ENCODE peak calls at places on chromosomes 3 and 15, in seven cellular contexts. K is CD8-positive, alpha-beta T cell; T is ovary; J is astrocyte of the spinal cord; E is kidney epithelial cell; Y is PC-9; F is AG04450. M is an unnamed sample.

GRCh38 chr3:11131371-11131770 is 22.9 kb upstream of the HRH1 start:
- DNase-seq in E (peak), F (no peak), K (no peak), J (peak), Y (no peak), T (no peak), M (no peak)

GRCh38 chr3:24678441-24678865 is 183.8 kb upstream of the THRB start:
- DNase-seq in J (peak), F (peak), Y (peak), E (peak), T (no peak), K (no peak), M (peak)

GRCh38 chr15:68599560-68600071 is 20.8 kb downstream of the CORO2B start:
- DNase-seq in Y (no peak), K (no peak), T (peak), E (no peak), F (no peak), J (peak), M (peak)

GRCh38 chr3:154252759-154253638 is 71.3 kb downstream of the DHX36 start:
- DNase-seq in J (peak), T (peak), K (peak), Y (peak), E (peak), F (peak), M (peak)

GRCh38 chr3:128814514-128815317 is 64.7 kb upstream of the ACAD9 start:
- DNase-seq in K (no peak), Y (no peak), T (no peak), J (no peak), F (no peak), E (no peak), M (no peak)

GRCh38 chr15:39907216-39907615 is 12.8 kb downstream of the GPR176 start:
- DNase-seq in K (no peak), E (no peak), T (no peak), J (no peak), F (no peak), Y (no peak), M (no peak)

GRCh38 chr3:29144361-29144760 is 136.5 kb upstream of the RBMS3 start:
- DNase-seq in T (no peak), Y (no peak), F (no peak), E (no peak), J (no peak), K (no peak), M (no peak)

GRCh38 chr15:32994810-32995424 is 199.6 kb downstream of the FMN1 start:
- DNase-seq in J (peak), F (no peak), K (no peak), E (no peak), Y (no peak), T (no peak), M (peak)

DNA sequence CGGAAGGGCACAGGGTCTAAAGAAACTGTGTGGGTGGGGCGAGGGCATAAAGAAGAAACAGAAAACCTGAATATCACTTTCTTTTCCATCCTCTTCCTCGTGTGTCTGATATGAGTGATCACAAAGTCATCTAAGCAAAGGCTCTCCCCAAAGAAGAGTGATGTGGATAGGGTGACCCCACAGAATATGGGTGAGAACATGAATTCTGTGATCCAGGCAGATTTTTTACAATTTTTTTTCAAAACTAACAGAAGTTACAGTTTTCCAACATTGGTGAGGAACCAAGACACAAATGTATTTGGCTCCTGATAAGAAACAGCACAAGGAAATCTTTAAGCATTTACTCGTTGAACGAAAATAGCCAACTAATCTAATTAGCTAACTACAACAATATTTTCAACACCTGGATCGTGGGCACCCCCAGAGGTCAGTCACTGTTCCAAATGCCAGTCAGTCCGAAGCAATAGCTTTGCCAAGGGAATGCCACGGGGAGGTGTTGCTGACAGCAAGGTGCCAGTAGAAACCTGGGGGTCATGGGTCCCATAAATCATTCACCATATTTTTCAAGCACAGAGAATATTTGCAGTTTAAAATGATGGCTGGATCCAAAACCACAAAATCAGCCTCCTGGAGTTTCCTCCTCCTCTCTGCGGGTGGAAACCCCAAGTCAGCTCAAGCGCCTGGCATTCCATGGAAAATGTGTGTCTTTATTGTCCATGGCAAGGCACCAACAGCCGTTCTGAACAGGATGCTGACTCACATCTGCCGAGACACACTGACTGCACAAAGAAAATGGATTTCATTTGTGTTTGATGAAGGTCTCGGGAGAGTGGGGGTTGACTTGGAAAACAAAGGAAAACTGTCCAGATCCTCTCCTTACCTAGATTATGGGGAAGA is 26.7 kb downstream of the ANXA2 start:
- DNase-seq in T (peak), J (peak), K (no peak), E (peak), F (peak), Y (peak), M (peak)
- TF ChIP-seq CTCF in T (no peak), J (no peak), K (no peak), E (no peak), F (no peak), Y (no peak), M (no peak)

GRCh38 chr15:96264801-96265515 is 65.5 kb upstream of the NR2F2 start:
- DNase-seq in J (no peak), Y (peak), F (no peak), K (no peak), E (no peak), T (no peak), M (no peak)
- H3K4me3 ChIP-seq in J (no peak), Y (peak), F (no peak), K (no peak), E (no peak), T (no peak), M (no peak)

DNA sequence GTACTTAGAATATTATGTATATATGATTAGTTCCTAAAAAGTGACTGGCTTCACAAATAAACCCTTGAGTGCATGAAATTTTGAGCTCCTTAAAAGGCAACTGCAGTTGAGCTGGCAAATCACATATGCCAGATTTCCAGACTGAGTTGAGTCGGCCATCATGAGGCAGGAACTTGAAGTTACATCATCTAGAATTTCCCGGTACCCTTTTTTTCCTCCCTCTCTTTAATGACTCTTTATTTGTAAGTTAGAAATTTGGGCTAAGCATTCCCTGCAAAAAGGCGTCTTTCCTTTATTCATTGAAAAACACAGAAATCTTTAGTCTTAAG is 162.6 kb downstream of the FNDC3B start:
- DNase-seq in Y (no peak), K (no peak), E (no peak), T (peak), F (peak), J (peak), M (peak)
- TF ChIP-seq CTCF in Y (no peak), K (no peak), E (no peak), T (peak), F (peak), J (no peak), M (no peak)

GRCh38 chr3:46546896-46547440 is 19.1 kb downstream of the LRRC2 start:
- DNase-seq in K (no peak), E (no peak), T (no peak), Y (no peak), F (no peak), J (no peak), M (no peak)

GRCh38 chr3:46549408-46549904 is 16.6 kb downstream of the LRRC2 start:
- DNase-seq in K (no peak), Y (no peak), F (no peak), E (no peak), T (no peak), J (no peak), M (no peak)

GRCh38 chr3:46544771-46545503 is 21.2 kb downstream of the LRRC2 start:
- DNase-seq in F (no peak), K (no peak), T (no peak), Y (no peak), E (no peak), J (no peak), M (no peak)

GRCh38 chr3:46542801-46543201 is 23.3 kb downstream of the LRRC2 start:
- DNase-seq in J (no peak), E (no peak), T (no peak), F (no peak), K (no peak), Y (no peak), M (no peak)

DNA sequence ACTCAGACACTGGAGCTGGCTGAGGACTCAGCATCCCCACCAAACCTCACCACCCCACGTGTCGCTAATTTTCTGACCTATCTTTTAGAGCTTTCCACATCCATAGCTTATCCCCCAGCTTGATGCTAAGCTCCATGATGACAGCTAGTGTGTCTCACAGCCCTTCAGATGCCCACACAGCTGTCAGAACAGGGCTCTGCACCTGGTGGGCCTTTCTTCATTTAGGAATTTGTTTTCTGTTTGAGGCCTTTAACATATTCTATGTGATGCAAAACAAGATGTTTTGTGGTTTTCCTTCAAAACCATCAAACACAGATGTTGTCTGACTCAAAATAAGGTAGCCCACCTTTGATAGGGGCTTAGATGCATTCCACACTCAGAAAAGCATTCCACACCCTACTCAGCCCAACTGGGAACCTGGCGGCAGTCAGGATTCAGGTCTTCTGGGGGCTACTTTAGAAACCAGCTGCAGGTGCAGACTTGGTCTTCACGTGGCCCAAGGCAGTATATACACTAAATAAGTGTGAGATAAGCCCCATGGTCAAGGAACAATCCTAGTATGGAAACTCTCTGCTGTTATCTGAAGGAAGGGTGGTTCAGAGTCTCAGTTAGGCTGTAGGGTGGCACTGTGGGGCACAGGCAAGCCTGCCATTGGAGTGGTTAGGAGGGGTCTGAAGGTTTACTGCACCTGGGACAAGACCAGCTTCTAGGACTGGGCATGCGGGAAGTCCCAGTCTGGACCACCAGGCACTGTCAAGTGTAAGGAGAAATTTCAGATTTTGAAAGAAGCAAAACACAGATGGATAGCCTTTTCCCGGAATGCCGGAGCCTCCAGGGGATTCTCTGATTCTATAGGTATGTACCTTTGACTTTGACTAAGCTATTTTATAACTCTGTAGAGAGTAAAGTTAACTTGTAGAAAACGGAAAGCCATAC is 20.1 kb downstream of the LRRC2 start:
- DNase-seq in T (no peak), K (no peak), E (no peak), J (no peak), Y (no peak), F (no peak), M (no peak)
- H3K4me3 ChIP-seq in T (no peak), K (no peak), E (no peak), J (no peak), Y (no peak), F (no peak), M (no peak)

M was measured in foreskin fibroblast.